ENCODE peak calls at places on chromosomes 4 and X, in eight cellular contexts. G, K, V, N, Z, A, O and W are unnamed samples.
A peak's percentile ranks its signal among the peaks of the same experiment; 100 is the strongest.

GRCh38 chrX:41518841-41519220 is 71.7 kb downstream of the NYX start:
- DNase-seq in G (no peak), K (no peak), V (peak; percentile 14), N (no peak), Z (no peak), A (no peak), O (no peak), W (no peak)

GRCh38 chrX:121389976-121390709 is 342.7 kb downstream of the GLUD2 start:
- DNase-seq in G (peak; percentile 40), K (no peak), V (peak; percentile 26), N (no peak), Z (no peak), A (peak; percentile 5), O (no peak), W (no peak)

GRCh38 chrX:6432211-6432610 is 102.7 kb downstream of the VCX3A start:
- DNase-seq in G (no peak), K (no peak), V (no peak), N (no peak), Z (no peak), A (no peak), O (no peak), W (no peak)

GRCh38 chrX:16666541-16666940 is 16.6 kb downstream of the S100G start:
- DNase-seq in G (no peak), K (no peak), V (peak; percentile 63), N (no peak), Z (no peak), A (no peak), O (no peak), W (no peak)

GRCh38 chr4:155506761-155507160 is 130.0 kb upstream of the MAP9 start:
- DNase-seq in G (no peak), K (no peak), V (no peak), N (no peak), Z (no peak), A (no peak), O (no peak), W (no peak)

GRCh38 chrX:132622130-132622529 is 133.3 kb upstream of the MBNL3 start:
- DNase-seq in G (peak; percentile 8), K (no peak), V (peak; percentile 71), N (no peak), Z (no peak), A (no peak), O (no peak), W (no peak)

GRCh38 chr4:154626793-154627484 is 14.5 kb upstream of the FGG start:
- DNase-seq in G (peak; percentile 63), K (peak; percentile 86), V (peak; percentile 61), N (peak; percentile 73), Z (peak; percentile 38), A (peak; percentile 88), O (peak; percentile 56), W (peak; percentile 89)

GRCh38 chr4:189792819-189793618 is 147.7 kb upstream of the FRG1 start:
- DNase-seq in G (peak; percentile 54), K (peak; percentile 83), V (peak; percentile 29), N (peak; percentile 61), Z (peak; percentile 22), A (peak; percentile 70), O (peak; percentile 65), W (peak; percentile 58)

GRCh38 chr4:39648213-39648612 is 9.5 kb upstream of the SMIM14 start:
- DNase-seq in G (no peak), K (no peak), V (no peak), N (no peak), Z (no peak), A (no peak), O (no peak), W (no peak)

GRCh38 chrX:17860811-17861495 is at the start of gene RAI2:
- DNase-seq in G (no peak), K (no peak), V (no peak), N (peak; percentile 55), Z (no peak), A (peak; percentile 32), O (peak; percentile 54), W (peak; percentile 53)

GRCh38 chrX:104166735-104167436 is 633 bp downstream of the FAM199X start:
- DNase-seq in G (no peak), K (no peak), V (no peak), N (no peak), Z (no peak), A (no peak), O (no peak), W (peak; percentile 53)

GRCh38 chrX:47169726-47170515 is 23.7 kb upstream of the UBA1 start:
- DNase-seq in G (no peak), K (peak; percentile 60), V (peak; percentile 63), N (no peak), Z (no peak), A (no peak), O (no peak), W (peak; percentile 64)

GRCh38 chrX:145002776-145003175 is 244.5 kb upstream of the SPANXN1 start:
- DNase-seq in G (no peak), K (no peak), V (peak; percentile 7), N (no peak), Z (no peak), A (no peak), O (no peak), W (no peak)

DNA sequence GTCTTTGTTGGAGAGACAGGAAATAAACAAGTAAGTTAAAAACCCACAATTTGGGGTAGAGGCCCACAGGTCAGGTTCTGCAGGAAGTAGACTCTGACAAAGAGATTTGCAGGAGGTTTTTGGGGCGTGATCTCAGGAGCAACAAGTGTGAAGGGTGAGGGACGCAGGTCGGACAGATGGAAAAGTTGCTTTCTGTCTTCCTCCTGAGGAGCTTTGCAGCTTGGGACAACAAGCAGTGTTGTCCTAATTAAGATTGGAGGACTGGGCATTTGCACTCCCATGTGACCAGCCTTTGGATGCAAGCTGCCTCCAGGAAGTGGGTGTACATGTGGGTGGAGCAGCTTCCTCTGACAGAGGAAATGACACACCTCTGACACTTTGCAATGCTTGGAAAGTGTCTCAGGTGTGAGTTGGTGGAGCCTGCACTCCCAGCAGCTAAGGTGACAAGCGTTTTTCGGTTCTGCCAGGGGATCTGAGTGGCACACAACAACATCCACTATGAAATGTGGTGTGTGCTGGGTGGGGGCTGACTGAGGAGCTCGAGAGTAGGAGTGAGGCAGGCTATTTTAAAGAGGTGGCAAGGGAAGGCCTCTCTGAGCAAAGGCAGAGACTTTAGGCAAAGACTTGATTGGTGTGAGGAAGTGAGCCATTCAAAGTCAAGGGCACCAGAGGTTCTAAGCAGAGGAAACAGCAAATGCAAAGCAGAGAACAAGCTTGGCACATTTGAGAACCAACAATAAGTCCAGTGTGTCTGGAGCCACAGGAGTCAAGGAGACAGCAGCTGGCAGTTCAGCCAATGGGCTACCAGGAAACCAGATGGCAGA is 339.8 kb upstream of the GATB start:
- DNase-seq in G (peak; percentile 22), K (peak; percentile 84), V (no peak), N (no peak), Z (no peak), A (no peak), O (no peak), W (no peak)
- H3K4me1 ChIP-seq in G (peaks cover 15% of the 10 kb centered on the region), K (peaks cover 45% of the 10 kb centered on the region), V (peaks cover 7% of the 10 kb centered on the region), N (peaks cover 10% of the 10 kb centered on the region), Z (no peaks in the 10 kb centered on the region), A (peaks cover 48% of the 10 kb centered on the region), O (no peaks in the 10 kb centered on the region), W (no peaks in the 10 kb centered on the region)

DNA sequence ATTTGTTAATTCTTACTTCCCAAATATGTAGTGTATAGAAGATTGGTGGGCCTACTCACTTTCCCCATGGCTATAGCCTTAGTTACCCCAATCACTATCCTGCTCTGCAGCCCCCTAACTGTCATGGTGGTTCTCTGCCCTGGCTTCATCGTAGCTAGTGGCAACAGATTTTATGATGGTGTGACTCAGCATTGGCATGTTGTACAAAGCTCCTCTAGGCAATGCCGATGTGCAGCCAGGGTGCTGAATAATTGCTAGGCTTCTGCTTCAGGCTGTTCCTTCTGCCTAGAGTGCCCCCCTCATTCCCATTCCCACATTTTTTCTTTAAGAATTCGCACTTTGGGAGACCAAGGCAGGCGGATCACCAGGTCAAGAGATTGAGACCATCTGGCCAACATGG is 35.2 kb downstream of the AFF2 start:
- DNase-seq in G (no peak), K (no peak), V (peak; percentile 19), N (no peak), Z (no peak), A (no peak), O (no peak), W (no peak)
- H3K4me3 ChIP-seq in G (no peak overlapping the region), K (no peak overlapping the region), V (no peak overlapping the region), N (no peak overlapping the region), Z (no peak overlapping the region), A (no peak overlapping the region), O (no peak overlapping the region), W (no peak overlapping the region)

GRCh38 chr4:87109121-87109520 is 111.3 kb downstream of the KLHL8 start:
- DNase-seq in G (no peak), K (no peak), V (no peak), N (no peak), Z (no peak), A (no peak), O (no peak), W (no peak)

GRCh38 chr4:87112063-87112462 is 108.4 kb downstream of the KLHL8 start:
- DNase-seq in G (no peak), K (no peak), V (no peak), N (no peak), Z (no peak), A (no peak), O (no peak), W (no peak)

GRCh38 chr4:87109945-87110344 is 110.5 kb downstream of the KLHL8 start:
- DNase-seq in G (no peak), K (no peak), V (no peak), N (no peak), Z (no peak), A (no peak), O (no peak), W (no peak)

GRCh38 chr4:87105101-87105852 is 115.1 kb downstream of the KLHL8 start:
- DNase-seq in G (no peak), K (no peak), V (no peak), N (no peak), Z (no peak), A (peak; percentile 26), O (no peak), W (no peak)

DNA sequence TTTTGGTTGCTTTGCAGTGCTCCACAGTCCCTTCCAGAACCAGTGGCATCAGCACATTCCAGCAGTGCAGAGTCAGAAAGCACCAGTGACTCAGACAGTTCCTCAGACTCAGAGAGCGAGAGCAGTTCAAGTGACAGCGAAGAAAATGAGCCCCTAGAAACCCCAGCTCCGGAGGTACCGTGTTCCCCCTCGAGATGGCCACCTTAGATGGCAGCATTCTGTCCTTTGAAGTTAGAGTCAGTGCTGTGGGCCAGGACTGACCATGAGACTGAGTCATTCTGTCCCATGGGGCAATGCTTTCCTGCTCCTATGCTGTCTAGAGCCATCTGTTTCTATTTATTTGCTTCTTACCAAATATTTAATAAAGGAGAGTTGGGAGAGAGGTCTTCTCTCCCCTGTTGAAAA is 112.3 kb downstream of the KLHL8 start:
- DNase-seq in G (peak; percentile 85), K (no peak), V (peak; percentile 87), N (no peak), Z (no peak), A (no peak), O (peak; percentile 80), W (no peak)
- H3K4me1 ChIP-seq in G (peaks cover 35% of the 10 kb centered on the region), K (peaks cover 11% of the 10 kb centered on the region), V (peaks cover 27% of the 10 kb centered on the region), N (peaks cover 27% of the 10 kb centered on the region), Z (peaks cover 10% of the 10 kb centered on the region), A (peaks cover 46% of the 10 kb centered on the region), O (peaks cover 68% of the 10 kb centered on the region), W (no peaks in the 10 kb centered on the region)

DNA sequence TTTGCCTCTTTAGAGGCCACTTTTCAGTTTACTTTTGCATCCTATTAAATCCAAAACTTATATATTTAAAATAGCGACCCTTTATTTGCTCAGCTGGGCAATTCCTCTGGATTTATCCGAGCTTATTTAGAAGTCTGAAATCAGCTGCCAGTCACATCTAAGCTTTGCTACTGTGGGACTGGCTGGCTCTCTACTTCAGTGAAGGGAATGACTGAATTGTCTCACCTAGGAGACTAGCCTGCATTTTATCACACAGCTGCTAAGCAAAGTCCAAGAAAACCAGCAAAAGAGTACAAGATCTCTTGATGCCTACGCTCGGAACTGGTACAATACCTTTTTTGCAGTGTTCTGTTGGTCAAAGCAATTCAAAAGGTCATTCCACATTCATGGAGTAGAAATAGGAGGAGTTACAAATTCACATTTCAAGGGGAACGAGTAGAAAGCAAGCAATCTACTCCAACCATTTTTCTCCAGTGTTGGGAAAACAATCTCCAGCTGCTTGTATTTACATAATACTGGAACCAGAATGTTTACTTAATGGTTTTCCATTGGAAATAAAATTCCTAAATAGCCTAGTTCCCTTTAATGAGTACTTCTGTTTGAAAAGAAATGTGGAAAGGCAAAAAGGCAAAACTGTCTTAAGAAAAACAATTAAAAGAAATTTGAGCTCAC is 160.2 kb downstream of the MAGEB5 start:
- DNase-seq in G (no peak), K (no peak), V (no peak), N (no peak), Z (no peak), A (no peak), O (no peak), W (no peak)
- H3K4me3 ChIP-seq in G (no peak overlapping the region), K (no peak overlapping the region), V (no peak overlapping the region), N (no peak overlapping the region), Z (no peak overlapping the region), A (no peak overlapping the region), O (no peak overlapping the region), W (no peak overlapping the region)